ENCODE peak calls at places on chromosomes 1 and 21, in ten cellular contexts. Z is stimulated activated CD4-positive, alpha-beta T cell treated with anti-CD3 and anti-CD28 coated beads, Interleukin-4, amount 100 ng/mL, for 1 hour; X is fibroblast of lung; A is activated naive CD8-positive, alpha-beta T cell treated with anti-CD3 and anti-CD28 coated beads for 36 hours; N is tibial nerve; G is progenitor cell of endocrine pancreas; V is NCI-H1417; U is AG04450; H is Daoy; E is left lung. I is an unnamed sample.

GRCh38 chr1:77193951-77194350 is 25.3 kb downstream of the PIGK start:
- DNase-seq in Z (no peak), X (no peak), A (no peak), N (no peak), G (no peak), V (no peak), U (no peak), H (no peak), E (no peak), I (no peak)

GRCh38 chr1:8889103-8889846 is 10.8 kb upstream of the ENO1 start:
- DNase-seq in Z (no peak), X (no peak), A (no peak), N (peak), G (no peak), V (no peak), U (no peak), H (no peak), E (no peak), I (peak)

GRCh38 chr21:46618738-46619369 is 14.0 kb upstream of the S100B start:
- DNase-seq in Z (no peak), X (no peak), A (no peak), N (no peak), G (no peak), V (no peak), U (no peak), H (no peak), E (no peak), I (no peak)

GRCh38 chr1:175824079-175824478 is 80.7 kb upstream of the TNR start:
- DNase-seq in Z (peak), X (no peak), A (peak), N (no peak), G (no peak), V (peak), U (no peak), H (no peak), E (no peak), I (no peak)

GRCh38 chr1:61361971-61362370 is 279.6 kb downstream of the NFIA start:
- DNase-seq in Z (no peak), X (no peak), A (no peak), N (no peak), G (no peak), V (no peak), U (no peak), H (no peak), E (no peak), I (no peak)

GRCh38 chr1:67710417-67710816 is 25.4 kb downstream of the GADD45A start:
- DNase-seq in Z (no peak), X (peak), A (no peak), N (no peak), G (no peak), V (no peak), U (no peak), H (peak), E (no peak), I (peak)

GRCh38 chr21:36661511-36662309 is 37.2 kb upstream of the SIM2 start:
- DNase-seq in Z (no peak), X (peak), A (no peak), N (no peak), G (no peak), V (no peak), U (no peak), H (peak), E (no peak), I (no peak)

GRCh38 chr1:207911983-207912760 is 1.2 kb upstream of the CD34 start:
- DNase-seq in Z (no peak), X (no peak), A (no peak), N (no peak), G (no peak), V (no peak), U (no peak), H (no peak), E (no peak), I (no peak)

GRCh38 chr1:8409107-8409506 is 91.2 kb downstream of the SLC45A1 start:
- DNase-seq in Z (no peak), X (peak), A (no peak), N (no peak), G (no peak), V (no peak), U (no peak), H (peak), E (no peak), I (peak)

GRCh38 chr1:211783897-211784296 is 46.7 kb downstream of the LPGAT1 start:
- DNase-seq in Z (no peak), X (no peak), A (no peak), N (no peak), G (no peak), V (no peak), U (no peak), H (no peak), E (no peak), I (no peak)

GRCh38 chr1:245715291-245715701 is 560.5 kb downstream of the KIF26B start:
- DNase-seq in Z (no peak), X (no peak), A (no peak), N (no peak), G (no peak), V (no peak), U (no peak), H (peak), E (no peak), I (peak)

GRCh38 chr1:113849072-113849471 is 22.4 kb downstream of the PTPN22 start:
- DNase-seq in Z (no peak), X (no peak), A (no peak), N (no peak), G (no peak), V (no peak), U (no peak), H (no peak), E (no peak), I (peak)

GRCh38 chr1:183319051-183319450 is 99.1 kb downstream of the NMNAT2 start:
- DNase-seq in Z (no peak), X (no peak), A (no peak), N (no peak), G (no peak), V (no peak), U (no peak), H (no peak), E (no peak), I (no peak)

GRCh38 chr1:204080163-204080903 is 7.4 kb downstream of the SOX13 start:
- DNase-seq in Z (no peak), X (peak), A (no peak), N (peak), G (peak), V (peak), U (no peak), H (peak), E (peak), I (peak)

GRCh38 chr1:197327776-197328364 is 59.8 kb downstream of the CRB1 start:
- DNase-seq in Z (no peak), X (peak), A (no peak), N (no peak), G (no peak), V (no peak), U (no peak), H (no peak), E (no peak), I (peak)

GRCh38 chr1:236122176-236122575 is 20.2 kb upstream of the GPR137B start:
- DNase-seq in Z (no peak), X (no peak), A (peak), N (no peak), G (no peak), V (no peak), U (no peak), H (no peak), E (no peak), I (no peak)

GRCh38 chr1:42420145-42420544 is 35.7 kb downstream of the ZMYND12 start:
- DNase-seq in Z (no peak), X (peak), A (no peak), N (no peak), G (no peak), V (no peak), U (no peak), H (no peak), E (no peak), I (no peak)